ENCODE peak calls at places on chromosomes 12 and 14, in six cellular contexts. One of them, this sample, is unnamed.

GRCh38 chr14:25942090-25942489 is 655.7 kb downstream of the NOVA1 start:
- DNase-seq in dorsolateral prefrontal cortex: no peak
- DNase-seq in endothelial cell: no peak
- DNase-seq in kidney tubule cell: no peak
- DNase-seq in AG09319: no peak
- DNase-seq in AG08395: no peak
- DNase-seq in this sample: no peak

GRCh38 chr14:100535287-100536131 is 51.7 kb downstream of the BEGAIN start:
- DNase-seq in dorsolateral prefrontal cortex: peak
- DNase-seq in kidney tubule cell: no peak
- DNase-seq in endothelial cell: no peak
- DNase-seq in AG09319: no peak
- DNase-seq in AG08395: no peak
- DNase-seq in this sample: no peak

GRCh38 chr12:116984098-116984497 is 73.3 kb downstream of the FBXW8 start:
- DNase-seq in AG09319: no peak
- DNase-seq in AG08395: no peak
- DNase-seq in dorsolateral prefrontal cortex: no peak
- DNase-seq in endothelial cell: no peak
- DNase-seq in kidney tubule cell: no peak
- DNase-seq in this sample: no peak

GRCh38 chr12:93645702-93646101 is 31.5 kb upstream of the CRADD start:
- DNase-seq in endothelial cell: no peak
- DNase-seq in dorsolateral prefrontal cortex: no peak
- DNase-seq in AG09319: no peak
- DNase-seq in AG08395: peak
- DNase-seq in kidney tubule cell: no peak
- DNase-seq in this sample: no peak

GRCh38 chr12:122523846-122524718 is 2.7 kb downstream of the RSRC2 start:
- DNase-seq in AG09319: no peak
- DNase-seq in dorsolateral prefrontal cortex: no peak
- DNase-seq in endothelial cell: no peak
- DNase-seq in AG08395: no peak
- DNase-seq in kidney tubule cell: peak
- DNase-seq in this sample: no peak

GRCh38 chr12:2233034-2233433 is 180.2 kb downstream of the CACNA1C start:
- DNase-seq in kidney tubule cell: no peak
- DNase-seq in dorsolateral prefrontal cortex: no peak
- DNase-seq in endothelial cell: no peak
- DNase-seq in AG08395: peak
- DNase-seq in AG09319: no peak
- DNase-seq in this sample: no peak

GRCh38 chr14:86654558-86655184 is 1124.7 kb downstream of the FLRT2 start:
- DNase-seq in kidney tubule cell: peak
- DNase-seq in AG08395: no peak
- DNase-seq in endothelial cell: peak
- DNase-seq in AG09319: no peak
- DNase-seq in dorsolateral prefrontal cortex: no peak
- DNase-seq in this sample: no peak

GRCh38 chr12:69298133-69298532 is 50.0 kb upstream of the LYZ start:
- DNase-seq in kidney tubule cell: no peak
- DNase-seq in endothelial cell: no peak
- DNase-seq in AG08395: no peak
- DNase-seq in AG09319: no peak
- DNase-seq in dorsolateral prefrontal cortex: no peak
- DNase-seq in this sample: no peak

GRCh38 chr14:105375635-105376057 is 22.7 kb upstream of the TEX22 start:
- DNase-seq in AG09319: no peak
- DNase-seq in kidney tubule cell: no peak
- DNase-seq in dorsolateral prefrontal cortex: no peak
- DNase-seq in endothelial cell: no peak
- DNase-seq in AG08395: no peak
- DNase-seq in this sample: no peak

GRCh38 chr14:59150990-59151389 is 37.5 kb upstream of the DAAM1 start:
- DNase-seq in dorsolateral prefrontal cortex: no peak
- DNase-seq in AG09319: no peak
- DNase-seq in kidney tubule cell: no peak
- DNase-seq in endothelial cell: no peak
- DNase-seq in AG08395: no peak
- DNase-seq in this sample: no peak

GRCh38 chr12:103401421-103401820 is 94.3 kb downstream of the C12orf42 start:
- DNase-seq in AG08395: no peak
- DNase-seq in AG09319: no peak
- DNase-seq in kidney tubule cell: peak
- DNase-seq in dorsolateral prefrontal cortex: no peak
- DNase-seq in endothelial cell: no peak
- DNase-seq in this sample: no peak

GRCh38 chr12:108611884-108612415 is 14.1 kb upstream of the TMEM119 start:
- DNase-seq in kidney tubule cell: peak
- DNase-seq in endothelial cell: peak
- DNase-seq in AG09319: no peak
- DNase-seq in AG08395: peak
- DNase-seq in dorsolateral prefrontal cortex: no peak
- DNase-seq in this sample: no peak

GRCh38 chr14:50344116-50344775 is 32.1 kb downstream of the DMAC2L start:
- DNase-seq in dorsolateral prefrontal cortex: no peak
- DNase-seq in AG08395: no peak
- DNase-seq in kidney tubule cell: peak
- DNase-seq in AG09319: no peak
- DNase-seq in endothelial cell: no peak
- DNase-seq in this sample: no peak

GRCh38 chr14:77084991-77085390 is 13.1 kb upstream of the CIPC start:
- DNase-seq in kidney tubule cell: no peak
- DNase-seq in dorsolateral prefrontal cortex: no peak
- DNase-seq in endothelial cell: no peak
- DNase-seq in AG09319: no peak
- DNase-seq in AG08395: no peak
- DNase-seq in this sample: no peak

GRCh38 chr14:61385002-61385685 is 63.8 kb downstream of the PRKCH start:
- DNase-seq in endothelial cell: no peak
- DNase-seq in dorsolateral prefrontal cortex: no peak
- DNase-seq in kidney tubule cell: no peak
- DNase-seq in AG08395: no peak
- DNase-seq in AG09319: no peak
- DNase-seq in this sample: no peak

GRCh38 chr14:81402123-81402495 is 2.0 kb upstream of the STON2 start:
- DNase-seq in dorsolateral prefrontal cortex: no peak
- DNase-seq in AG08395: peak
- DNase-seq in endothelial cell: no peak
- DNase-seq in AG09319: no peak
- DNase-seq in kidney tubule cell: peak
- DNase-seq in this sample: no peak

GRCh38 chr14:51938137-51938536 is 51.2 kb upstream of the RTRAF start:
- DNase-seq in dorsolateral prefrontal cortex: no peak
- DNase-seq in kidney tubule cell: no peak
- DNase-seq in endothelial cell: no peak
- DNase-seq in AG08395: no peak
- DNase-seq in AG09319: no peak
- DNase-seq in this sample: no peak

GRCh38 chr14:100320157-100320856 is 2.8 kb upstream of the SLC25A47 start:
- DNase-seq in endothelial cell: no peak
- DNase-seq in AG08395: no peak
- DNase-seq in AG09319: no peak
- DNase-seq in dorsolateral prefrontal cortex: no peak
- DNase-seq in kidney tubule cell: no peak
- DNase-seq in this sample: no peak

GRCh38 chr12:75759842-75760260 is 248.4 kb upstream of the KRR1 start:
- DNase-seq in AG09319: no peak
- DNase-seq in endothelial cell: no peak
- DNase-seq in kidney tubule cell: peak
- DNase-seq in dorsolateral prefrontal cortex: no peak
- DNase-seq in AG08395: peak
- DNase-seq in this sample: no peak

GRCh38 chr12:115922952-115923564 is 354.4 kb downstream of the MED13L start:
- DNase-seq in AG09319: no peak
- DNase-seq in dorsolateral prefrontal cortex: no peak
- DNase-seq in endothelial cell: no peak
- DNase-seq in AG08395: no peak
- DNase-seq in kidney tubule cell: peak
- DNase-seq in this sample: no peak

GRCh38 chr14:90137807-90138206 is 76.0 kb downstream of the KCNK13 start:
- DNase-seq in AG08395: no peak
- DNase-seq in dorsolateral prefrontal cortex: no peak
- DNase-seq in endothelial cell: no peak
- DNase-seq in kidney tubule cell: no peak
- DNase-seq in AG09319: no peak
- DNase-seq in this sample: no peak

GRCh38 chr14:25046301-25046943 is 3.5 kb downstream of the STXBP6 start:
- DNase-seq in endothelial cell: no peak
- DNase-seq in kidney tubule cell: no peak
- DNase-seq in AG09319: no peak
- DNase-seq in AG08395: no peak
- DNase-seq in dorsolateral prefrontal cortex: no peak
- DNase-seq in this sample: no peak

GRCh38 chr12:53869500-53869899 is 69.1 kb upstream of the HOXC13 start:
- DNase-seq in AG08395: no peak
- DNase-seq in endothelial cell: no peak
- DNase-seq in dorsolateral prefrontal cortex: no peak
- DNase-seq in kidney tubule cell: peak
- DNase-seq in AG09319: no peak
- DNase-seq in this sample: no peak

GRCh38 chr14:95741051-95741490 is 27.1 kb upstream of the TCL1A start:
- DNase-seq in AG09319: no peak
- DNase-seq in endothelial cell: no peak
- DNase-seq in AG08395: no peak
- DNase-seq in kidney tubule cell: peak
- DNase-seq in dorsolateral prefrontal cortex: no peak
- DNase-seq in this sample: no peak

GRCh38 chr12:1523046-1523445 is 71.3 kb downstream of the FBXL14 start:
- DNase-seq in endothelial cell: no peak
- DNase-seq in AG09319: no peak
- DNase-seq in kidney tubule cell: no peak
- DNase-seq in AG08395: no peak
- DNase-seq in dorsolateral prefrontal cortex: no peak
- DNase-seq in this sample: no peak

GRCh38 chr14:102932484-102933248 is 10.2 kb downstream of the AMN start:
- DNase-seq in endothelial cell: no peak
- DNase-seq in AG08395: no peak
- DNase-seq in AG09319: no peak
- DNase-seq in dorsolateral prefrontal cortex: no peak
- DNase-seq in kidney tubule cell: no peak
- DNase-seq in this sample: no peak

GRCh38 chr14:54976316-54976715 is 50.6 kb downstream of the WDHD1 start:
- DNase-seq in kidney tubule cell: peak
- DNase-seq in AG08395: peak
- DNase-seq in dorsolateral prefrontal cortex: no peak
- DNase-seq in AG09319: peak
- DNase-seq in endothelial cell: no peak
- DNase-seq in this sample: no peak

GRCh38 chr12:56461235-56462159 is 6.9 kb upstream of the SPRYD4 start:
- DNase-seq in endothelial cell: no peak
- DNase-seq in AG08395: peak
- DNase-seq in kidney tubule cell: peak
- DNase-seq in AG09319: no peak
- DNase-seq in dorsolateral prefrontal cortex: no peak
- DNase-seq in this sample: no peak

GRCh38 chr14:61549425-61549824 is 145.9 kb upstream of the HIF1A start:
- DNase-seq in kidney tubule cell: peak
- DNase-seq in dorsolateral prefrontal cortex: no peak
- DNase-seq in endothelial cell: no peak
- DNase-seq in AG09319: no peak
- DNase-seq in AG08395: no peak
- DNase-seq in this sample: no peak

GRCh38 chr14:103819503-103820307 is 27.7 kb downstream of the PPP1R13B start:
- DNase-seq in kidney tubule cell: peak
- DNase-seq in dorsolateral prefrontal cortex: no peak
- DNase-seq in endothelial cell: peak
- DNase-seq in AG08395: peak
- DNase-seq in AG09319: peak
- DNase-seq in this sample: peak

GRCh38 chr14:77458249-77458950 is 507 bp downstream of the AHSA1 start:
- DNase-seq in dorsolateral prefrontal cortex: no peak
- DNase-seq in AG08395: peak
- DNase-seq in endothelial cell: peak
- DNase-seq in kidney tubule cell: peak
- DNase-seq in AG09319: no peak
- DNase-seq in this sample: no peak

GRCh38 chr12:95202691-95203476 is 14.4 kb downstream of the FGD6 start:
- DNase-seq in AG08395: no peak
- DNase-seq in AG09319: no peak
- DNase-seq in kidney tubule cell: no peak
- DNase-seq in endothelial cell: no peak
- DNase-seq in dorsolateral prefrontal cortex: no peak
- DNase-seq in this sample: no peak

GRCh38 chr12:121801601-121802484 is 2.0 kb upstream of the SETD1B start:
- DNase-seq in kidney tubule cell: peak
- DNase-seq in dorsolateral prefrontal cortex: no peak
- DNase-seq in endothelial cell: no peak
- DNase-seq in AG09319: no peak
- DNase-seq in AG08395: no peak
- DNase-seq in this sample: no peak

GRCh38 chr14:100440207-100440631 is 117.1 kb downstream of the SLC25A47 start:
- DNase-seq in AG08395: peak
- DNase-seq in dorsolateral prefrontal cortex: peak
- DNase-seq in AG09319: no peak
- DNase-seq in endothelial cell: peak
- DNase-seq in kidney tubule cell: peak
- DNase-seq in this sample: peak

GRCh38 chr14:104913413-104913812 is 11.3 kb upstream of the PLD4 start:
- DNase-seq in AG08395: no peak
- DNase-seq in dorsolateral prefrontal cortex: no peak
- DNase-seq in AG09319: no peak
- DNase-seq in kidney tubule cell: no peak
- DNase-seq in endothelial cell: no peak
- DNase-seq in this sample: no peak

GRCh38 chr12:132836803-132837331 is 8.2 kb upstream of the GOLGA3 start:
- DNase-seq in dorsolateral prefrontal cortex: no peak
- DNase-seq in endothelial cell: no peak
- DNase-seq in AG09319: no peak
- DNase-seq in kidney tubule cell: no peak
- DNase-seq in AG08395: no peak
- DNase-seq in this sample: peak

GRCh38 chr12:81573228-81573627 is 185.9 kb downstream of the PPFIA2 start:
- DNase-seq in AG08395: peak
- DNase-seq in kidney tubule cell: peak
- DNase-seq in endothelial cell: no peak
- DNase-seq in AG09319: no peak
- DNase-seq in dorsolateral prefrontal cortex: no peak
- DNase-seq in this sample: no peak